ENCODE peak calls at places on chromosomes 2 and 18, in six cellular contexts. F, Y, I, P, B and D are unnamed samples.
A peak's percentile ranks its signal among the peaks of the same experiment; 100 is the strongest.

GRCh38 chr2:240472078-240472790 is 36.8 kb downstream of the GPC1 start:
- DNase-seq in P (no peak), I (no peak), Y (no peak), B (no peak), F (peak; percentile 0), D (no peak)

GRCh38 chr2:287471-287885 is 413 bp downstream of the ALKAL2 start:
- DNase-seq in Y (peak; percentile 23), B (no peak), P (peak; percentile 38), I (no peak), F (no peak), D (no peak)

GRCh38 chr2:210604666-210605065 is 48.3 kb downstream of the CPS1 start:
- DNase-seq in I (no peak), F (no peak), B (no peak), Y (no peak), P (no peak), D (no peak)

GRCh38 chr2:39141346-39142011 is 20.6 kb upstream of the SOS1 start:
- DNase-seq in F (peak; percentile 34), I (no peak), Y (peak; percentile 36), P (no peak), B (no peak), D (no peak)

GRCh38 chr2:43311276-43311675 is 84.9 kb upstream of the ZFP36L2 start:
- DNase-seq in P (peak; percentile 66), I (peak; percentile 68), B (no peak), Y (peak; percentile 93), F (no peak), D (peak; percentile 91)

GRCh38 chr2:135904590-135904989 is 28.3 kb upstream of the MCM6 start:
- DNase-seq in P (peak; percentile 61), F (no peak), I (no peak), Y (peak; percentile 67), B (no peak), D (peak; percentile 8)

GRCh38 chr18:513826-514530 is 13.5 kb upstream of the COLEC12 start:
- DNase-seq in F (no peak), I (no peak), Y (no peak), B (no peak), P (no peak), D (no peak)

GRCh38 chr18:59056706-59057492 is 82.8 kb upstream of the SEC11C start:
- DNase-seq in F (peak; percentile 77), P (peak; percentile 64), B (peak; percentile 81), Y (peak; percentile 86), I (no peak), D (peak; percentile 71)

GRCh38 chr2:215368493-215368809 is 56.6 kb downstream of the ATIC start:
- DNase-seq in Y (no peak), B (no peak), P (peak; percentile 28), I (no peak), F (no peak), D (no peak)

GRCh38 chr2:240207661-240208060 is 67.2 kb upstream of the OTOS start:
- DNase-seq in P (no peak), I (no peak), F (no peak), Y (no peak), B (no peak), D (no peak)

GRCh38 chr2:223566398-223566797 is 35.8 kb downstream of the SCG2 start:
- DNase-seq in Y (no peak), B (no peak), F (no peak), I (no peak), P (no peak), D (no peak)

GRCh38 chr18:55779711-55780590 is 192.0 kb upstream of the TCF4 start:
- DNase-seq in I (no peak), Y (peak; percentile 48), P (peak; percentile 19), F (peak; percentile 30), B (no peak), D (no peak)

GRCh38 chr2:69667805-69668382 is 24.4 kb upstream of the AAK1 start:
- DNase-seq in B (no peak), F (no peak), P (peak; percentile 29), I (peak; percentile 35), Y (peak; percentile 58), D (peak; percentile 5)

GRCh38 chr2:168457177-168457905 is 1.3 kb downstream of the CERS6 start:
- DNase-seq in B (no peak), Y (no peak), P (no peak), F (peak; percentile 67), I (no peak), D (peak; percentile 16)

GRCh38 chr2:159228006-159228655 is 58.4 kb downstream of the WDSUB1 start:
- DNase-seq in B (no peak), I (peak; percentile 60), F (no peak), P (peak; percentile 36), Y (no peak), D (no peak)

GRCh38 chr2:238097201-238097987 is 2.7 kb upstream of the ESPNL start:
- DNase-seq in P (no peak), I (no peak), B (no peak), Y (no peak), F (no peak), D (no peak)

GRCh38 chr18:79612291-79613108 is 67.1 kb upstream of the CTDP1 start:
- DNase-seq in F (no peak), I (no peak), P (no peak), Y (no peak), B (no peak), D (no peak)

GRCh38 chr2:42336361-42336965 is 24.6 kb downstream of the COX7A2L start:
- DNase-seq in Y (no peak), B (no peak), I (no peak), P (no peak), F (no peak), D (no peak)

GRCh38 chr2:98936917-98937351 is 909 bp upstream of the CRACDL start:
- DNase-seq in P (no peak), F (no peak), Y (no peak), B (no peak), I (no peak), D (no peak)

GRCh38 chr2:135960598-135961551 is 24.6 kb downstream of the DARS1 start:
- DNase-seq in I (no peak), Y (peak; percentile 51), B (no peak), F (no peak), P (peak; percentile 20), D (no peak)

GRCh38 chr18:43661570-43661969 is 384.3 kb upstream of the SYT4 start:
- DNase-seq in B (no peak), F (peak; percentile 58), I (peak; percentile 52), P (peak; percentile 88), Y (peak; percentile 90), D (peak; percentile 87)

GRCh38 chr18:57585846-57586242 is 658 bp downstream of the FECH start:
- DNase-seq in I (no peak), Y (peak; percentile 3), B (no peak), F (peak; percentile 20), P (no peak), D (peak; percentile 11)

GRCh38 chr2:24076849-24077534 is 866 bp upstream of the SF3B6 start:
- DNase-seq in I (no peak), P (peak; percentile 13), F (peak; percentile 29), Y (peak; percentile 31), B (peak; percentile 40), D (no peak)

GRCh38 chr2:6927753-6928152 is 10.5 kb downstream of the RNF144A start:
- DNase-seq in B (no peak), F (no peak), P (no peak), I (no peak), Y (no peak), D (no peak)

GRCh38 chr2:26850565-26850964 is 2.6 kb downstream of the DPYSL5 start:
- DNase-seq in I (no peak), F (no peak), Y (no peak), B (no peak), P (no peak), D (no peak)

GRCh38 chr2:62972601-62973000 is 78.0 kb upstream of the OTX1 start:
- DNase-seq in B (no peak), P (no peak), Y (no peak), F (no peak), I (no peak), D (no peak)

GRCh38 chr2:5035134-5035533 is 657.0 kb upstream of the SOX11 start:
- DNase-seq in F (no peak), Y (no peak), P (no peak), B (no peak), I (no peak), D (no peak)

GRCh38 chr2:231996797-231997555 is 35.5 kb downstream of the DIS3L2 start:
- DNase-seq in I (no peak), Y (no peak), P (no peak), B (no peak), F (no peak), D (no peak)
- TF ChIP-seq CTCF in I (no peak), Y (no peak), P (no peak), B (no peak), F (no peak), D (no peak)

GRCh38 chr18:11823545-11823944 is 27.7 kb upstream of the CHMP1B start:
- DNase-seq in P (no peak), I (no peak), F (no peak), Y (no peak), B (no peak), D (no peak)

GRCh38 chr18:11827963-11828362 is 23.2 kb upstream of the CHMP1B start:
- DNase-seq in P (no peak), F (no peak), I (no peak), B (no peak), Y (no peak), D (no peak)

GRCh38 chr18:11828772-11829432 is 22.3 kb upstream of the CHMP1B start:
- DNase-seq in P (no peak), Y (no peak), F (no peak), B (no peak), I (no peak), D (no peak)

GRCh38 chr18:11830585-11830984 is 20.6 kb upstream of the CHMP1B start:
- DNase-seq in P (no peak), Y (no peak), F (no peak), I (no peak), B (no peak), D (no peak)

GRCh38 chr18:11826836-11827235 is 24.4 kb upstream of the CHMP1B start:
- DNase-seq in B (no peak), Y (no peak), I (no peak), P (no peak), F (peak; percentile 4), D (no peak)
- TF ChIP-seq CTCF in B (no peak), Y (no peak), I (no peak), P (no peak), F (no peak), D (no peak)

GRCh38 chr2:205051417-205051816 is 506.1 kb downstream of the PARD3B start:
- DNase-seq in B (no peak), F (no peak), P (peak; percentile 14), Y (peak; percentile 17), I (no peak), D (peak; percentile 5)

GRCh38 chr2:205043285-205043684 is 498.0 kb downstream of the PARD3B start:
- DNase-seq in F (no peak), I (no peak), Y (no peak), P (no peak), B (no peak), D (no peak)

GRCh38 chr2:205041472-205042130 is 496.3 kb downstream of the PARD3B start:
- DNase-seq in I (no peak), Y (no peak), P (no peak), F (no peak), B (no peak), D (no peak)

GRCh38 chr2:205052781-205053180 is 507.5 kb downstream of the PARD3B start:
- DNase-seq in I (no peak), B (no peak), P (no peak), Y (no peak), F (no peak), D (no peak)

GRCh38 chr2:205047273-205047839 is 502.1 kb downstream of the PARD3B start:
- DNase-seq in I (no peak), F (no peak), P (no peak), Y (no peak), B (no peak), D (no peak)
- TF ChIP-seq CTCF in I (no peak), F (no peak), P (no peak), Y (no peak), B (no peak), D (no peak)

GRCh38 chr2:200454839-200455801 is 54.7 kb downstream of the KCTD18 start:
- DNase-seq in I (no peak), Y (peak; percentile 58), P (peak; percentile 72), F (peak; percentile 80), B (no peak), D (peak; percentile 48)
- TF ChIP-seq CTCF in I (no peak), Y (no peak), P (no peak), F (no peak), B (no peak), D (no peak)